ENCODE peak calls at places on chromosomes 11 and 22, in four cellular contexts. One of them, this sample, is unnamed.

GRCh38 chr11:14312736-14313438 is 46.1 kb downstream of the RRAS2 start:
- DNase-seq in left colon: no peak
- DNase-seq in NCI-H187 treated with DMSO at 0.1 percent for 48 hours: no peak
- DNase-seq in fibroblast of the aortic adventitia: peak; percentile 19
- DNase-seq in this sample: no peak

GRCh38 chr11:940496-941135 is 14.9 kb downstream of the AP2A2 start:
- DNase-seq in left colon: no peak
- DNase-seq in NCI-H187 treated with DMSO at 0.1 percent for 48 hours: no peak
- DNase-seq in fibroblast of the aortic adventitia: no peak
- DNase-seq in this sample: peak; percentile 52

GRCh38 chr11:128894685-128895084 is 3.5 kb downstream of the KCNJ5 start:
- DNase-seq in fibroblast of the aortic adventitia: no peak
- DNase-seq in NCI-H187 treated with DMSO at 0.1 percent for 48 hours: no peak
- DNase-seq in left colon: peak; percentile 59
- DNase-seq in this sample: no peak

GRCh38 chr22:35350539-35351503 is 30.1 kb upstream of the HMOX1 start:
- DNase-seq in NCI-H187 treated with DMSO at 0.1 percent for 48 hours: peak; percentile 27
- DNase-seq in fibroblast of the aortic adventitia: peak; percentile 93
- DNase-seq in left colon: peak; percentile 87
- DNase-seq in this sample: peak; percentile 97

GRCh38 chr22:50010676-50011446 is 1.7 kb downstream of the IL17REL start:
- DNase-seq in fibroblast of the aortic adventitia: no peak
- DNase-seq in NCI-H187 treated with DMSO at 0.1 percent for 48 hours: no peak
- DNase-seq in left colon: no peak
- DNase-seq in this sample: no peak

GRCh38 chr11:128424867-128425285 is 162.5 kb downstream of the ETS1 start:
- DNase-seq in NCI-H187 treated with DMSO at 0.1 percent for 48 hours: no peak
- DNase-seq in fibroblast of the aortic adventitia: peak; percentile 46
- DNase-seq in left colon: peak; percentile 87
- DNase-seq in this sample: peak; percentile 57

GRCh38 chr22:27331526-27332281 is 469.9 kb downstream of the MN1 start:
- DNase-seq in fibroblast of the aortic adventitia: peak; percentile 46
- DNase-seq in NCI-H187 treated with DMSO at 0.1 percent for 48 hours: no peak
- DNase-seq in left colon: peak; percentile 25
- DNase-seq in this sample: peak; percentile 82

GRCh38 chr11:14924291-14924690 is 32.3 kb upstream of the CYP2R1 start:
- DNase-seq in NCI-H187 treated with DMSO at 0.1 percent for 48 hours: no peak
- DNase-seq in fibroblast of the aortic adventitia: no peak
- DNase-seq in left colon: no peak
- DNase-seq in this sample: no peak

GRCh38 chr22:18100781-18101180 is 9.8 kb upstream of the TUBA8 start:
- DNase-seq in left colon: no peak
- DNase-seq in fibroblast of the aortic adventitia: no peak
- DNase-seq in NCI-H187 treated with DMSO at 0.1 percent for 48 hours: no peak
- DNase-seq in this sample: no peak

GRCh38 chr11:125892071-125892470 is 4.6 kb downstream of the HYLS1 start:
- DNase-seq in fibroblast of the aortic adventitia: peak; percentile 27
- DNase-seq in left colon: no peak
- DNase-seq in NCI-H187 treated with DMSO at 0.1 percent for 48 hours: no peak
- DNase-seq in this sample: no peak

GRCh38 chr22:20160041-20160440 is 9.2 kb upstream of the CCDC188 start:
- DNase-seq in left colon: no peak
- DNase-seq in NCI-H187 treated with DMSO at 0.1 percent for 48 hours: no peak
- DNase-seq in fibroblast of the aortic adventitia: no peak
- DNase-seq in this sample: no peak

GRCh38 chr22:44455151-44455962 is 42.7 kb downstream of the RTL6 start:
- DNase-seq in fibroblast of the aortic adventitia: no peak
- DNase-seq in NCI-H187 treated with DMSO at 0.1 percent for 48 hours: peak; percentile 21
- DNase-seq in left colon: peak; percentile 23
- DNase-seq in this sample: peak; percentile 10

GRCh38 chr22:46984751-46985506 is 222.5 kb downstream of the TBC1D22A start:
- DNase-seq in fibroblast of the aortic adventitia: peak; percentile 68
- DNase-seq in NCI-H187 treated with DMSO at 0.1 percent for 48 hours: no peak
- DNase-seq in left colon: no peak
- DNase-seq in this sample: peak; percentile 66